ENCODE peak calls at places on chromosome 11, in four cellular contexts. J is AML-193, P is substantia nigra, Q is NCI-H1105 treated with DMSO at 0.1 percent for 48 hours. A is an unnamed sample.

GRCh38 chr11:66115638-66116410 is 45.8 kb downstream of the PACS1 start:
- DNase-seq in Q (no peak), P (no peak), J (no peak), A (no peak)

GRCh38 chr11:134461621-134462020 is 49.6 kb upstream of the B3GAT1 start:
- DNase-seq in J (no peak), Q (no peak), P (no peak), A (no peak)

GRCh38 chr11:102924851-102925380 is 30.6 kb downstream of the MMP13 start:
- DNase-seq in Q (no peak), J (peak), P (no peak), A (no peak)

GRCh38 chr11:106670069-106670468 is 348.2 kb downstream of the GUCY1A2 start:
- DNase-seq in P (no peak), Q (no peak), J (no peak), A (no peak)

GRCh38 chr11:67572747-67573419 is 10.7 kb upstream of the GSTP1 start:
- DNase-seq in Q (peak), P (no peak), J (peak), A (no peak)

GRCh38 chr11:18295316-18295715 is 26.6 kb downstream of the HPS5 start:
- DNase-seq in P (no peak), J (no peak), Q (no peak), A (no peak)

GRCh38 chr11:129279326-129280026 is 87.4 kb upstream of the ARHGAP32 start:
- DNase-seq in P (peak), J (peak), Q (peak), A (peak)

GRCh38 chr11:128894685-128895084 is 3.5 kb downstream of the KCNJ5 start:
- DNase-seq in P (no peak), Q (no peak), J (no peak), A (no peak)

GRCh38 chr11:134452026-134452848 is 40.2 kb upstream of the B3GAT1 start:
- DNase-seq in P (no peak), J (no peak), Q (no peak), A (peak)

GRCh38 chr11:27234961-27235360 is 128.1 kb downstream of the CCDC34 start:
- DNase-seq in Q (no peak), J (no peak), P (no peak), A (no peak)

GRCh38 chr11:3122775-3123201 is 42.3 kb downstream of the OSBPL5 start:
- DNase-seq in P (no peak), J (no peak), Q (no peak), A (peak)

GRCh38 chr11:17601206-17602075 is 54.4 kb downstream of the OTOG start:
- DNase-seq in J (no peak), Q (no peak), P (no peak), A (peak)

GRCh38 chr11:102305352-102306047 is 11.8 kb upstream of the BIRC3 start:
- DNase-seq in Q (no peak), J (no peak), P (no peak), A (no peak)

GRCh38 chr11:57321996-57322880 is 2.5 kb downstream of the TNKS1BP1 start:
- DNase-seq in P (no peak), Q (no peak), J (peak), A (no peak)

GRCh38 chr11:45927332-45927683 is 4.9 kb downstream of the LARGE2 start:
- DNase-seq in Q (no peak), J (no peak), P (no peak), A (peak)

GRCh38 chr11:131894615-131895544 is 524.5 kb downstream of the NTM start:
- DNase-seq in Q (peak), J (no peak), P (no peak), A (no peak)

GRCh38 chr11:116851631-116852030 is 14.2 kb upstream of the APOA1 start:
- DNase-seq in P (no peak), Q (no peak), J (peak), A (no peak)

GRCh38 chr11:116243975-116244374 is 528.8 kb downstream of the BUD13 start:
- DNase-seq in Q (no peak), J (no peak), P (no peak), A (no peak)

GRCh38 chr11:30155428-30155827 is 75.4 kb upstream of the FSHB start:
- DNase-seq in P (no peak), Q (no peak), J (no peak), A (no peak)

GRCh38 chr11:112734207-112734606 is 227.0 kb upstream of the NCAM1 start:
- DNase-seq in Q (no peak), J (no peak), P (no peak), A (no peak)

GRCh38 chr11:12248330-12248729 is 129.0 kb upstream of the PARVA start:
- DNase-seq in J (no peak), P (peak), Q (peak), A (no peak)

GRCh38 chr11:8913961-8914660 is 3.1 kb downstream of the AKIP1 start:
- DNase-seq in J (peak), Q (peak), P (no peak), A (no peak)

GRCh38 chr11:111941963-111942362 is 4.8 kb downstream of the DIXDC1 start:
- DNase-seq in P (no peak), Q (no peak), J (no peak), A (no peak)

GRCh38 chr11:7964873-7965272 is 374 bp downstream of the NLRP10 start:
- DNase-seq in J (no peak), P (no peak), Q (no peak), A (no peak)